ENCODE peak calls at places on chromosomes 16 and 17, in six cellular contexts. L is SK-N-SH, I is H1, Q is HepG2, G is HCT116, K is GM12878. W is an unnamed sample.

GRCh38 chr17:38713456-38713855 is 8.4 kb downstream of the MLLT6 start:
- DNase-seq in L (no peak), I (peak; percentile 50), Q (no peak), G (no peak), K (no peak), W (no peak)

GRCh38 chr16:81610144-81610842 is 165.7 kb downstream of the CMIP start:
- DNase-seq in L (peak; percentile 87), I (no peak), Q (no peak), G (no peak), K (no peak), W (no peak)

GRCh38 chr16:25063102-25063501 is 47.9 kb upstream of the ARHGAP17 start:
- DNase-seq in L (no peak), I (no peak), Q (no peak), G (no peak), K (no peak), W (no peak)

GRCh38 chr16:4477966-4478365 is 1.8 kb downstream of the HMOX2 start:
- DNase-seq in L (peak; percentile 31), I (no peak), Q (no peak), G (peak; percentile 45), K (no peak), W (no peak)

GRCh38 chr16:69107311-69107962 is 2.0 kb downstream of the HAS3 start:
- DNase-seq in L (peak; percentile 46), I (peak; percentile 76), Q (no peak), G (no peak), K (no peak), W (no peak)

GRCh38 chr16:84234656-84235285 is 5.0 kb downstream of the KCNG4 start:
- DNase-seq in L (peak; percentile 70), I (no peak), Q (no peak), G (no peak), K (no peak), W (no peak)

GRCh38 chr17:17871913-17872312 is 35.1 kb upstream of the SREBF1 start:
- DNase-seq in L (no peak), I (no peak), Q (no peak), G (no peak), K (no peak), W (no peak)

GRCh38 chr17:6910987-6911603 is 79.6 kb upstream of the TEKT1 start:
- DNase-seq in L (peak; percentile 41), I (no peak), Q (peak; percentile 23), G (peak; percentile 29), K (no peak), W (no peak)

GRCh38 chr17:42315402-42316156 is 27.3 kb downstream of the STAT5A start:
- DNase-seq in L (no peak), I (no peak), Q (no peak), G (no peak), K (peak; percentile 57), W (no peak)
- TF ChIP-seq YY1 in L (no peak), I (no peak), Q (no peak), G (no peak), K (no peak), W (no peak)

DNA sequence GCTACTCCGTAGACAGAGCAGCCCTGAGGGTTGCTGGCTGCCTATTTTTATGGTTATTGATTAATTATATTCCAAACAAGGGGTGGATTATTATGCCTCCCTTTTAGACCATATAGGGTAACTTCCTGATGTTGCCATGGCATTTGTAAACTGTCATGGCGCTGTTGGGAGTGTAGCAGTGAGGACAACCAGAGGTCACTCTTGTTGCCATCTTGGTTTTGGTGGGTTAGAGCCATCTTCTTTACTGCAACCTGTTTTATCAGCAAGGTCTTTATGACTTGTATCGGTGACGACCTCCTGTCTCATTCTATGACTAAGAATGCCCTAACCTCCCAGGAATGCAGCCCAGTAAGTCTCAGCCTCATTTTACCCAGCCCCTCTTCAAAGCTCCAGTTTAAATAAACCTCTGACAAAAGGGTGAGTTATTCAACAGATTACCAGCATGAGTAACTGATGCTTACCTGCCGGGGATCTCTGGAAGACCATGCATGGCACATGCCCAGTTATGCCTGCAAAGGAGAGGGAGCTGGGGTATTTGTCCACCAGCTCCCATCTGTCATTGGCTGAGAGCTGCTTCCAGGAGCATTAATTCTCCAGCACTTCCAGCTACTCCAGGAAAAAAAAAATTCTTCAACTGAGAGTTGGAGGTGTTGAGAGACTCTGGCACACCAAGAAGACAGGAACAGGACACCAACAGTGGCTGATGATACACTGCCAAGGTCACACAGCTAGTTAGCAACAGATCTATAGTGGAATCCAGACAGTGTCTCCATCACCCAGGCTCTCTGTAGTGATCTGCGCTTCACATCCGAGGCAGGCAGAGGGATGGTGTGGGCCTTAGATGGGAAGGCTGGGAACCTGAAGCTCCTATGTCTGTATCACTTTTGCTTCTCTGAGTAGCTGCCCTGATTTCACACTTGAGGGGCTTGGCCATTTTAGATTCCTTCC is 36.6 kb upstream of the IL21R start:
- DNase-seq in L (no peak), I (no peak), Q (peak; percentile 58), G (peak; percentile 69), K (no peak), W (no peak)
- TF ChIP-seq YY1 in L (no peak), I (no peak), Q (peak; percentile 47), G (peak; percentile 27), K (peak; percentile 47), W (no peak)

GRCh38 chr17:58527949-58528348 is 13.5 kb upstream of the MTMR4 start:
- DNase-seq in L (no peak), I (no peak), Q (no peak), G (no peak), K (no peak), W (no peak)
- TF ChIP-seq YY1 in L (no peak), I (no peak), Q (no peak), G (no peak), K (no peak), W (no peak)

GRCh38 chr16:89770367-89770766 is 46.1 kb downstream of the FANCA start:
- DNase-seq in L (no peak), I (no peak), Q (no peak), G (no peak), K (no peak), W (no peak)
- TF ChIP-seq YY1 in L (no peak), I (no peak), Q (no peak), G (no peak), K (no peak), W (no peak)

DNA sequence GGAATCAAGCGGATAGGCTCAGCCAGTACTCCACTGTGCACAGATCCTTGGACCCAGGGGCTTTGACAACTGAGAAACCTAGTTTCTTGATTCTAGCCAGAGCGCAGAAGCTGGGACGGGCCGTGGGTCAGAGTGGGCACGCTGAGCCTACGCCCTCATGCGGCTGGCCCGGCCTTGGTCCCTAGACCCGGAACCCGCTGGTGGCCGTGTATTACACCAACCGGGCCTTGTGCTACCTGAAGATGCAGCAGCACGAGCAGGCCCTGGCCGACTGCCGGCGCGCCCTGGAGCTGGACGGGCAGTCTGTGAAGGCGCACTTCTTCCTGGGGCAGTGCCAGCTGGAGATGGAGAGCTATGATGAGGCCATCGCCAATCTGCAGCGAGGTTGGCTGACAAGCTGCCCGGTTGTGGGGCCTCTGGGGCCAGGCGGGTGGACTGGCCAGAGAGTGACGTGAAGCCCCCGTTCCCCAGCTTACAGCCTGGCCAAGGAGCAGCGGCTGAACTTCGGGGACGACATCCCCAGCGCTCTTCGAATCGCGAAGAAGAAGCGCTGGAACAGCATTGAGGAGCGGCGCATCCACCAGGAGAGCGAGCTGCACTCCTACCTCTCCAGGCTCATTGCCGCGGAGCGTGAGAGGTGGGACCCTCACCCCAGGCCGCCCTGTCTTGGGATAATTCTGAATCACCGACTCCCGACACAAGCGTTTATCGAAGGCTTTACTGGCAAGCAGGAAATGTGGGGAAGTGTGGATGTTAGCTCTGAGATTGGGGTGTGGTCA is 946 bp downstream of the STUB1 start:
- DNase-seq in L (no peak), I (peak; percentile 64), Q (peak; percentile 49), G (no peak), K (no peak), W (no peak)
- TF ChIP-seq YY1 in L (no peak), I (no peak), Q (no peak), G (no peak), K (no peak), W (no peak)

GRCh38 chr17:43660262-43660661 is 1.5 kb downstream of the MEOX1 start:
- DNase-seq in L (no peak), I (no peak), Q (no peak), G (no peak), K (no peak), W (no peak)
- TF ChIP-seq YY1 in L (no peak), I (no peak), Q (no peak), G (no peak), K (no peak), W (no peak)

DNA sequence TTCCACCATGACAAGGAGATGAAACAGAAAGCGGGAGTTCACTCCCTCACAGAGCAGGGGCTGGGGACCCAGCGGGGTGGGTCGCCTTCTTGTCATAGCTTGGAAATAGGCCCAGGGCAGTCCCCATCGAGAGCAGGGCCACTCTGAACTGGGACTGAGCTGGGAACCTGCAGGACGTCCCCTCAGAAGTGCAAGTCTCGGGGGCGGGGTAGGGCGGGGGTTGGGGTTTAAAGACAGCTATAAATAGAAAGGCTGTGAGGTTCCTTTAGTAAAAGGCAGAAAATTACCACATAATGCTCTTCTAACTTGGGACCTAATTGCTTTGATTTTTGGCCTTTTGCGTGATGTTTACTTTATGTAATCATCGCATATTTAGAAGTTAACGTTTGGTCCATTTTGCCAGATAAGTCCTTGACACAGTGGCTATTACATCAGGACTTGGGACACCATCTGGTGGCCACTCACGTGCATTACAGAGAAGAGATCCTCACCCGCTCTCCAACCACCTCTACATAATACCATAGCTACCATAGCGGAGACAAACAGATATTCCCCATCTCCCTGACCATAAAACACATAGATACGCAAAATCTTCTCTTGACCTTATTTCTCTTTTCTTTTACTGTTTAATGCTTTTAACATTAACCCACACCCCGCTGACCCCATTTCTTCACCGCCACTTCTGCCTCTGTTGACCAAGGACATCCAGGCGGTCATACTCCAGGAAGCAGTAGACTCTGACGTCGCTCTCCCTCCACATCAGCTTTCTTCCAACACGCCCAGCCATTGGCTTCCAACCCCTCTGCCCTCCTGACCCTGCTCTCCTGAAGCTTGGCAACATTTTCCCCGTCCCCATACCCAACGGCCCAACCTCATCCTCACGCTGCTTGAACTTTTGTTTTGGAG is 27.5 kb upstream of the PIK3R6 start:
- DNase-seq in L (peak; percentile 73), I (peak; percentile 74), Q (peak; percentile 52), G (peak; percentile 39), K (peak; percentile 65), W (peak; percentile 48)
- TF ChIP-seq YY1 in L (no peak), I (no peak), Q (no peak), G (no peak), K (peak; percentile 63), W (no peak)

W was measured in NT2/D1.